ENCODE peak calls at places on chromosomes 1 and 21, in six cellular contexts. One of them, this sample, is unnamed.

GRCh38 chr1:65985393-65986066 is 192.8 kb downstream of the PDE4B start:
- DNase-seq in Peyer's patch: no peak
- DNase-seq in astrocyte of the cerebellum: no peak
- DNase-seq in testis: no peak
- DNase-seq in transverse colon: no peak
- DNase-seq in astrocyte of the spinal cord: no peak
- DNase-seq in this sample: no peak

GRCh38 chr1:42179275-42179674 is 14.7 kb upstream of the GUCA2A start:
- DNase-seq in Peyer's patch: no peak
- DNase-seq in astrocyte of the cerebellum: peak
- DNase-seq in testis: peak
- DNase-seq in transverse colon: no peak
- DNase-seq in astrocyte of the spinal cord: peak
- DNase-seq in this sample: peak

GRCh38 chr21:46040707-46041106 is 57.2 kb upstream of the COL6A2 start:
- DNase-seq in Peyer's patch: no peak
- DNase-seq in astrocyte of the cerebellum: no peak
- DNase-seq in testis: no peak
- DNase-seq in transverse colon: no peak
- DNase-seq in astrocyte of the spinal cord: no peak
- DNase-seq in this sample: no peak

GRCh38 chr1:39609618-39610331 is 29.7 kb downstream of the HEYL start:
- DNase-seq in Peyer's patch: peak
- DNase-seq in astrocyte of the cerebellum: no peak
- DNase-seq in testis: peak
- DNase-seq in transverse colon: peak
- DNase-seq in astrocyte of the spinal cord: peak
- DNase-seq in this sample: no peak

GRCh38 chr1:92408825-92409224 is 77.9 kb downstream of the GFI1 start:
- DNase-seq in Peyer's patch: no peak
- DNase-seq in astrocyte of the cerebellum: peak
- DNase-seq in testis: no peak
- DNase-seq in transverse colon: no peak
- DNase-seq in astrocyte of the spinal cord: peak
- DNase-seq in this sample: peak

GRCh38 chr1:183554577-183554976 is 35.7 kb downstream of the NCF2 start:
- DNase-seq in Peyer's patch: no peak
- DNase-seq in astrocyte of the cerebellum: no peak
- DNase-seq in testis: no peak
- DNase-seq in transverse colon: no peak
- DNase-seq in astrocyte of the spinal cord: no peak
- DNase-seq in this sample: no peak

GRCh38 chr1:24364975-24365678 is 46.0 kb downstream of the GRHL3 start:
- DNase-seq in Peyer's patch: no peak
- DNase-seq in astrocyte of the cerebellum: peak
- DNase-seq in testis: no peak
- DNase-seq in transverse colon: no peak
- DNase-seq in astrocyte of the spinal cord: peak
- DNase-seq in this sample: peak

GRCh38 chr1:154154534-154155181 is at the start of gene NUP210L:
- DNase-seq in Peyer's patch: peak
- DNase-seq in astrocyte of the cerebellum: no peak
- DNase-seq in testis: peak
- DNase-seq in transverse colon: peak
- DNase-seq in astrocyte of the spinal cord: no peak
- DNase-seq in this sample: peak

GRCh38 chr21:41815652-41816582 is 49.1 kb upstream of the RIPK4 start:
- DNase-seq in Peyer's patch: no peak
- DNase-seq in astrocyte of the cerebellum: no peak
- DNase-seq in testis: no peak
- DNase-seq in transverse colon: no peak
- DNase-seq in astrocyte of the spinal cord: no peak
- DNase-seq in this sample: no peak

GRCh38 chr1:9273177-9273576 is 19.5 kb upstream of the SPSB1 start:
- DNase-seq in Peyer's patch: no peak
- DNase-seq in astrocyte of the cerebellum: no peak
- DNase-seq in testis: no peak
- DNase-seq in transverse colon: no peak
- DNase-seq in astrocyte of the spinal cord: no peak
- DNase-seq in this sample: no peak

GRCh38 chr21:26783801-26784200 is 61.4 kb downstream of the ADAMTS1 start:
- DNase-seq in Peyer's patch: no peak
- DNase-seq in astrocyte of the cerebellum: no peak
- DNase-seq in testis: no peak
- DNase-seq in transverse colon: no peak
- DNase-seq in astrocyte of the spinal cord: no peak
- DNase-seq in this sample: peak

GRCh38 chr1:65948609-65949229 is 156.0 kb downstream of the PDE4B start:
- DNase-seq in Peyer's patch: no peak
- DNase-seq in astrocyte of the cerebellum: no peak
- DNase-seq in testis: no peak
- DNase-seq in transverse colon: peak
- DNase-seq in astrocyte of the spinal cord: peak
- DNase-seq in this sample: peak

GRCh38 chr1:63069214-63069613 is 253.2 kb upstream of the FOXD3 start:
- DNase-seq in Peyer's patch: no peak
- DNase-seq in astrocyte of the cerebellum: no peak
- DNase-seq in testis: no peak
- DNase-seq in transverse colon: no peak
- DNase-seq in astrocyte of the spinal cord: no peak
- DNase-seq in this sample: no peak

GRCh38 chr1:53549781-53550180 is 90.6 kb downstream of the DMRTB1 start:
- DNase-seq in Peyer's patch: no peak
- DNase-seq in astrocyte of the cerebellum: no peak
- DNase-seq in testis: no peak
- DNase-seq in transverse colon: no peak
- DNase-seq in astrocyte of the spinal cord: no peak
- DNase-seq in this sample: no peak

GRCh38 chr1:112234710-112235109 is 161.3 kb upstream of the CTTNBP2NL start:
- DNase-seq in Peyer's patch: no peak
- DNase-seq in astrocyte of the cerebellum: no peak
- DNase-seq in testis: no peak
- DNase-seq in transverse colon: no peak
- DNase-seq in astrocyte of the spinal cord: no peak
- DNase-seq in this sample: no peak

GRCh38 chr1:196207624-196208204 is 400.5 kb downstream of the KCNT2 start:
- DNase-seq in Peyer's patch: no peak
- DNase-seq in astrocyte of the cerebellum: no peak
- DNase-seq in testis: no peak
- DNase-seq in transverse colon: no peak
- DNase-seq in astrocyte of the spinal cord: no peak
- DNase-seq in this sample: peak

GRCh38 chr1:59494145-59494824 is 197.4 kb downstream of the FGGY start:
- DNase-seq in Peyer's patch: no peak
- DNase-seq in astrocyte of the cerebellum: no peak
- DNase-seq in testis: no peak
- DNase-seq in transverse colon: no peak
- DNase-seq in astrocyte of the spinal cord: no peak
- DNase-seq in this sample: peak

GRCh38 chr1:170198584-170198983 is 52.8 kb downstream of the NTMT2 start:
- DNase-seq in Peyer's patch: no peak
- DNase-seq in astrocyte of the cerebellum: no peak
- DNase-seq in testis: no peak
- DNase-seq in transverse colon: no peak
- DNase-seq in astrocyte of the spinal cord: no peak
- DNase-seq in this sample: no peak

GRCh38 chr21:38256599-38257302 is at the start of gene KCNJ15:
- DNase-seq in Peyer's patch: no peak
- DNase-seq in astrocyte of the cerebellum: no peak
- DNase-seq in testis: no peak
- DNase-seq in transverse colon: no peak
- DNase-seq in astrocyte of the spinal cord: no peak
- DNase-seq in this sample: no peak

GRCh38 chr21:38261851-38262250 is 5.1 kb downstream of the KCNJ15 start:
- DNase-seq in Peyer's patch: no peak
- DNase-seq in astrocyte of the cerebellum: no peak
- DNase-seq in testis: no peak
- DNase-seq in transverse colon: no peak
- DNase-seq in astrocyte of the spinal cord: no peak
- DNase-seq in this sample: peak

GRCh38 chr21:38260426-38260825 is 3.6 kb downstream of the KCNJ15 start:
- DNase-seq in Peyer's patch: no peak
- DNase-seq in astrocyte of the cerebellum: no peak
- DNase-seq in testis: no peak
- DNase-seq in transverse colon: no peak
- DNase-seq in astrocyte of the spinal cord: no peak
- DNase-seq in this sample: no peak

GRCh38 chr21:38258803-38259485 is 2.2 kb downstream of the KCNJ15 start:
- DNase-seq in Peyer's patch: no peak
- DNase-seq in astrocyte of the cerebellum: no peak
- DNase-seq in testis: no peak
- DNase-seq in transverse colon: no peak
- DNase-seq in astrocyte of the spinal cord: peak
- DNase-seq in this sample: peak

GRCh38 chr21:38259665-38260064 is 2.9 kb downstream of the KCNJ15 start:
- DNase-seq in Peyer's patch: no peak
- DNase-seq in astrocyte of the cerebellum: no peak
- DNase-seq in testis: no peak
- DNase-seq in transverse colon: no peak
- DNase-seq in astrocyte of the spinal cord: no peak
- DNase-seq in this sample: no peak
- H3K4me3 ChIP-seq in Peyer's patch: no peak
- H3K4me3 ChIP-seq in astrocyte of the cerebellum: no peak
- H3K4me3 ChIP-seq in testis: no peak
- H3K4me3 ChIP-seq in transverse colon: no peak
- H3K4me3 ChIP-seq in astrocyte of the spinal cord: no peak
- H3K4me3 ChIP-seq in this sample: no peak

GRCh38 chr21:43858806-43859648 is 6.0 kb upstream of the AGPAT3 start:
- DNase-seq in Peyer's patch: no peak
- DNase-seq in astrocyte of the cerebellum: no peak
- DNase-seq in testis: no peak
- DNase-seq in transverse colon: no peak
- DNase-seq in astrocyte of the spinal cord: no peak
- DNase-seq in this sample: no peak
- TF ChIP-seq CTCF in Peyer's patch: no peak
- TF ChIP-seq CTCF in astrocyte of the cerebellum: no peak
- TF ChIP-seq CTCF in testis: no peak
- TF ChIP-seq CTCF in transverse colon: no peak
- TF ChIP-seq CTCF in astrocyte of the spinal cord: no peak
- TF ChIP-seq CTCF in this sample: no peak

GRCh38 chr1:156387899-156388813 is 19.1 kb downstream of the RHBG start:
- DNase-seq in Peyer's patch: no peak
- DNase-seq in astrocyte of the cerebellum: no peak
- DNase-seq in testis: peak
- DNase-seq in transverse colon: no peak
- DNase-seq in astrocyte of the spinal cord: no peak
- DNase-seq in this sample: no peak

GRCh38 chr1:156386134-156386901 is 17.3 kb downstream of the RHBG start:
- DNase-seq in Peyer's patch: no peak
- DNase-seq in astrocyte of the cerebellum: no peak
- DNase-seq in testis: no peak
- DNase-seq in transverse colon: no peak
- DNase-seq in astrocyte of the spinal cord: no peak
- DNase-seq in this sample: no peak

GRCh38 chr1:156388814-156389137 is 19.8 kb downstream of the RHBG start:
- DNase-seq in Peyer's patch: no peak
- DNase-seq in astrocyte of the cerebellum: no peak
- DNase-seq in testis: no peak
- DNase-seq in transverse colon: no peak
- DNase-seq in astrocyte of the spinal cord: no peak
- DNase-seq in this sample: no peak

GRCh38 chr1:156385534-156386031 is 16.6 kb downstream of the RHBG start:
- DNase-seq in Peyer's patch: peak
- DNase-seq in astrocyte of the cerebellum: peak
- DNase-seq in testis: peak
- DNase-seq in transverse colon: peak
- DNase-seq in astrocyte of the spinal cord: peak
- DNase-seq in this sample: peak

GRCh38 chr1:156386949-156387898 is 18.2 kb downstream of the RHBG start:
- DNase-seq in Peyer's patch: no peak
- DNase-seq in astrocyte of the cerebellum: no peak
- DNase-seq in testis: no peak
- DNase-seq in transverse colon: no peak
- DNase-seq in astrocyte of the spinal cord: no peak
- DNase-seq in this sample: no peak
- H3K4me3 ChIP-seq in Peyer's patch: no peak
- H3K4me3 ChIP-seq in astrocyte of the cerebellum: no peak
- H3K4me3 ChIP-seq in testis: no peak
- H3K4me3 ChIP-seq in transverse colon: no peak
- H3K4me3 ChIP-seq in astrocyte of the spinal cord: no peak
- H3K4me3 ChIP-seq in this sample: no peak

GRCh38 chr1:150567341-150567716 is 12.1 kb downstream of the MCL1 start:
- DNase-seq in Peyer's patch: no peak
- DNase-seq in astrocyte of the cerebellum: no peak
- DNase-seq in testis: no peak
- DNase-seq in transverse colon: peak
- DNase-seq in astrocyte of the spinal cord: no peak
- DNase-seq in this sample: peak
- TF ChIP-seq CTCF in Peyer's patch: no peak
- TF ChIP-seq CTCF in astrocyte of the cerebellum: no peak
- TF ChIP-seq CTCF in testis: no peak
- TF ChIP-seq CTCF in transverse colon: no peak
- TF ChIP-seq CTCF in astrocyte of the spinal cord: no peak
- TF ChIP-seq CTCF in this sample: no peak

GRCh38 chr1:204075890-204076837 is 3.2 kb downstream of the SOX13 start:
- DNase-seq in Peyer's patch: no peak
- DNase-seq in astrocyte of the cerebellum: no peak
- DNase-seq in testis: no peak
- DNase-seq in transverse colon: no peak
- DNase-seq in astrocyte of the spinal cord: no peak
- DNase-seq in this sample: no peak
- H3K4me3 ChIP-seq in Peyer's patch: peak
- H3K4me3 ChIP-seq in astrocyte of the cerebellum: no peak
- H3K4me3 ChIP-seq in testis: no peak
- H3K4me3 ChIP-seq in transverse colon: peak
- H3K4me3 ChIP-seq in astrocyte of the spinal cord: no peak
- H3K4me3 ChIP-seq in this sample: no peak

DNA sequence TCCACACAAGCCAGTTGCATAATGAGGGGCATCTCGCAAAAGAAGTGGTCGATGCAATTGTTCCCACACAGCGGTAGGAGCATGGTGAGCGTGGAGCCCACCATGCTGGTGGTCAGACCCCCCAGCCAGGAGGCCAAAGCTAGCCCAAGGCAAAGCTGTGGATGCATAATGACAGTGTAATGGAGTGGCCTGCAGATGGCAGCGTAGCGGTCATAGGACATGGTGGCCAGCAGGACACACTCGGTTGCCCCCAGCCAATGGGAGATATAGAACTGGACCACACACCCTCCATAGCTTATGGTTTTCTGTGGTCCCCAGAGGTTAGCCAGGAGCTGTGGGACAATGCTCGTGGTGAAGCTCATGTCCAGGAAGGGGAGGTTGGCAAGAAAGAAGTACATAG is 4.3 kb downstream of the OR2C3 start:
- DNase-seq in Peyer's patch: no peak
- DNase-seq in astrocyte of the cerebellum: no peak
- DNase-seq in testis: no peak
- DNase-seq in transverse colon: no peak
- DNase-seq in astrocyte of the spinal cord: no peak
- DNase-seq in this sample: no peak
- TF ChIP-seq CTCF in Peyer's patch: no peak
- TF ChIP-seq CTCF in astrocyte of the cerebellum: no peak
- TF ChIP-seq CTCF in testis: no peak
- TF ChIP-seq CTCF in transverse colon: no peak
- TF ChIP-seq CTCF in astrocyte of the spinal cord: no peak
- TF ChIP-seq CTCF in this sample: no peak